ENCODE peak calls at places on chromosome 6, in ten cellular contexts. One of them, this sample, is unnamed.

GRCh38 chr6:152952866-152953509 is 29.9 kb downstream of the FBXO5 start:
- DNase-seq in NCI-H2227 treated with DMSO at 0.1 percent for 48 hours: peak
- DNase-seq in naive thymus-derived CD8-positive, alpha-beta T cell: no peak
- DNase-seq in NCI-H2029: no peak
- DNase-seq in SK-N-DZ: peak
- DNase-seq in hypothalamus: no peak
- DNase-seq in activated T-cell treated with anti-CD3 and anti-CD28 coated beads for 24 hours: no peak
- DNase-seq in fibroblast of mammary gland: peak
- DNase-seq in body of pancreas: no peak
- DNase-seq in astrocyte of the spinal cord: peak
- DNase-seq in this sample: peak

GRCh38 chr6:167226791-167227190 is 64.3 kb upstream of the UNC93A start:
- DNase-seq in NCI-H2227 treated with DMSO at 0.1 percent for 48 hours: no peak
- DNase-seq in naive thymus-derived CD8-positive, alpha-beta T cell: no peak
- DNase-seq in NCI-H2029: no peak
- DNase-seq in SK-N-DZ: no peak
- DNase-seq in hypothalamus: no peak
- DNase-seq in activated T-cell treated with anti-CD3 and anti-CD28 coated beads for 24 hours: no peak
- DNase-seq in fibroblast of mammary gland: no peak
- DNase-seq in body of pancreas: no peak
- DNase-seq in astrocyte of the spinal cord: no peak
- DNase-seq in this sample: no peak

GRCh38 chr6:11732036-11732545 is 46.5 kb downstream of the ADTRP start:
- DNase-seq in NCI-H2227 treated with DMSO at 0.1 percent for 48 hours: no peak
- DNase-seq in naive thymus-derived CD8-positive, alpha-beta T cell: no peak
- DNase-seq in NCI-H2029: no peak
- DNase-seq in SK-N-DZ: no peak
- DNase-seq in hypothalamus: no peak
- DNase-seq in activated T-cell treated with anti-CD3 and anti-CD28 coated beads for 24 hours: peak
- DNase-seq in fibroblast of mammary gland: peak
- DNase-seq in body of pancreas: peak
- DNase-seq in astrocyte of the spinal cord: peak
- DNase-seq in this sample: no peak

GRCh38 chr6:150142657-150143501 is at the start of gene PPP1R14C:
- DNase-seq in NCI-H2227 treated with DMSO at 0.1 percent for 48 hours: peak
- DNase-seq in naive thymus-derived CD8-positive, alpha-beta T cell: peak
- DNase-seq in NCI-H2029: peak
- DNase-seq in SK-N-DZ: no peak
- DNase-seq in hypothalamus: no peak
- DNase-seq in activated T-cell treated with anti-CD3 and anti-CD28 coated beads for 24 hours: peak
- DNase-seq in fibroblast of mammary gland: no peak
- DNase-seq in body of pancreas: peak
- DNase-seq in astrocyte of the spinal cord: no peak
- DNase-seq in this sample: peak

GRCh38 chr6:139699335-139699734 is 324.9 kb upstream of the CITED2 start:
- DNase-seq in NCI-H2227 treated with DMSO at 0.1 percent for 48 hours: no peak
- DNase-seq in naive thymus-derived CD8-positive, alpha-beta T cell: no peak
- DNase-seq in NCI-H2029: no peak
- DNase-seq in SK-N-DZ: no peak
- DNase-seq in hypothalamus: no peak
- DNase-seq in activated T-cell treated with anti-CD3 and anti-CD28 coated beads for 24 hours: no peak
- DNase-seq in fibroblast of mammary gland: peak
- DNase-seq in body of pancreas: peak
- DNase-seq in astrocyte of the spinal cord: no peak
- DNase-seq in this sample: no peak

GRCh38 chr6:52990342-52990741 is 4.7 kb downstream of the GSTA4 start:
- DNase-seq in NCI-H2227 treated with DMSO at 0.1 percent for 48 hours: no peak
- DNase-seq in naive thymus-derived CD8-positive, alpha-beta T cell: no peak
- DNase-seq in NCI-H2029: no peak
- DNase-seq in SK-N-DZ: no peak
- DNase-seq in hypothalamus: no peak
- DNase-seq in activated T-cell treated with anti-CD3 and anti-CD28 coated beads for 24 hours: no peak
- DNase-seq in fibroblast of mammary gland: peak
- DNase-seq in body of pancreas: no peak
- DNase-seq in astrocyte of the spinal cord: peak
- DNase-seq in this sample: peak

GRCh38 chr6:39879535-39879934 is 54.7 kb downstream of the MOCS1 start:
- DNase-seq in NCI-H2227 treated with DMSO at 0.1 percent for 48 hours: no peak
- DNase-seq in naive thymus-derived CD8-positive, alpha-beta T cell: no peak
- DNase-seq in NCI-H2029: no peak
- DNase-seq in SK-N-DZ: no peak
- DNase-seq in hypothalamus: no peak
- DNase-seq in activated T-cell treated with anti-CD3 and anti-CD28 coated beads for 24 hours: no peak
- DNase-seq in fibroblast of mammary gland: no peak
- DNase-seq in body of pancreas: peak
- DNase-seq in astrocyte of the spinal cord: no peak
- DNase-seq in this sample: no peak

GRCh38 chr6:53119772-53120409 is 28.8 kb downstream of the GCM1 start:
- DNase-seq in NCI-H2227 treated with DMSO at 0.1 percent for 48 hours: no peak
- DNase-seq in naive thymus-derived CD8-positive, alpha-beta T cell: no peak
- DNase-seq in NCI-H2029: peak
- DNase-seq in SK-N-DZ: no peak
- DNase-seq in hypothalamus: no peak
- DNase-seq in activated T-cell treated with anti-CD3 and anti-CD28 coated beads for 24 hours: no peak
- DNase-seq in fibroblast of mammary gland: peak
- DNase-seq in body of pancreas: peak
- DNase-seq in astrocyte of the spinal cord: peak
- DNase-seq in this sample: peak

GRCh38 chr6:144131248-144131709 is 19.0 kb upstream of the STX11 start:
- DNase-seq in NCI-H2227 treated with DMSO at 0.1 percent for 48 hours: no peak
- DNase-seq in naive thymus-derived CD8-positive, alpha-beta T cell: no peak
- DNase-seq in NCI-H2029: no peak
- DNase-seq in SK-N-DZ: no peak
- DNase-seq in hypothalamus: no peak
- DNase-seq in activated T-cell treated with anti-CD3 and anti-CD28 coated beads for 24 hours: no peak
- DNase-seq in fibroblast of mammary gland: peak
- DNase-seq in body of pancreas: no peak
- DNase-seq in astrocyte of the spinal cord: peak
- DNase-seq in this sample: no peak

GRCh38 chr6:42942444-42942843 is 13.2 kb downstream of the CNPY3 start:
- DNase-seq in NCI-H2227 treated with DMSO at 0.1 percent for 48 hours: no peak
- DNase-seq in naive thymus-derived CD8-positive, alpha-beta T cell: no peak
- DNase-seq in NCI-H2029: no peak
- DNase-seq in SK-N-DZ: no peak
- DNase-seq in hypothalamus: no peak
- DNase-seq in activated T-cell treated with anti-CD3 and anti-CD28 coated beads for 24 hours: no peak
- DNase-seq in fibroblast of mammary gland: no peak
- DNase-seq in body of pancreas: no peak
- DNase-seq in astrocyte of the spinal cord: no peak
- DNase-seq in this sample: no peak